ENCODE peak calls at places on chromosome 21, in five cellular contexts. F is foreskin fibroblast, V is fibroblast of lung, E is AG04449, Z is thoracic aorta. R is an unnamed sample.

GRCh38 chr21:32377991-32378390 is 14.8 kb downstream of the URB1 start:
- DNase-seq in E (no peak), V (no peak), F (no peak), Z (no peak), R (no peak)

GRCh38 chr21:42481169-42481568 is 14.9 kb downstream of the RSPH1 start:
- DNase-seq in V (no peak), Z (no peak), E (no peak), F (no peak), R (no peak)

GRCh38 chr21:39867198-39867650 is at the start of gene PCP4:
- DNase-seq in V (peak; percentile 20), Z (no peak), E (no peak), F (peak; percentile 16), R (peak; percentile 66)

GRCh38 chr21:43979654-43980053 is 32.5 kb upstream of the TRAPPC10 start:
- DNase-seq in F (no peak), Z (no peak), V (no peak), E (no peak), R (no peak)

GRCh38 chr21:41965045-41965444 is 11.2 kb upstream of the C2CD2 start:
- DNase-seq in F (no peak), V (no peak), Z (no peak), E (no peak), R (no peak)

GRCh38 chr21:42002421-42002958 is 7.7 kb downstream of the ZBTB21 start:
- DNase-seq in V (peak; percentile 98), Z (no peak), F (peak; percentile 87), E (peak; percentile 90), R (no peak)

GRCh38 chr21:32335601-32336575 is 37.2 kb downstream of the MRAP start:
- DNase-seq in V (peak; percentile 61), F (peak; percentile 50), E (no peak), Z (no peak), R (no peak)

GRCh38 chr21:41932191-41932575 is 21.6 kb downstream of the C2CD2 start:
- DNase-seq in Z (no peak), V (peak; percentile 91), F (peak; percentile 59), E (peak; percentile 40), R (no peak)

GRCh38 chr21:32475162-32475812 is 62.8 kb downstream of the EVA1C start:
- DNase-seq in Z (no peak), V (peak; percentile 76), F (peak; percentile 69), E (peak; percentile 74), R (no peak)

GRCh38 chr21:32565856-32566465 is 19.4 kb downstream of the TCP10L start:
- DNase-seq in E (no peak), F (peak; percentile 30), Z (no peak), V (peak; percentile 77), R (no peak)

GRCh38 chr21:31255846-31256395 is 88.1 kb downstream of the TIAM1 start:
- DNase-seq in E (no peak), F (no peak), V (no peak), Z (no peak), R (no peak)

GRCh38 chr21:17250651-17251294 is 262.1 kb upstream of the CXADR start:
- DNase-seq in Z (no peak), V (peak; percentile 6), E (no peak), F (peak; percentile 17), R (no peak)

GRCh38 chr21:18274370-18274769 is 29.7 kb downstream of the CHODL start:
- DNase-seq in F (no peak), Z (no peak), V (no peak), E (no peak), R (no peak)

GRCh38 chr21:44874497-44875331 is 1.2 kb upstream of the PTTG1IP start:
- DNase-seq in E (no peak), V (no peak), Z (peak; percentile 23), F (peak; percentile 38), R (no peak)

GRCh38 chr21:40681164-40681859 is 165.6 kb downstream of the DSCAM start:
- DNase-seq in V (peak; percentile 15), E (no peak), Z (no peak), F (no peak), R (no peak)

GRCh38 chr21:42505090-42505726 is 8.4 kb upstream of the SLC37A1 start:
- DNase-seq in F (no peak), V (no peak), E (no peak), Z (no peak), R (no peak)

DNA sequence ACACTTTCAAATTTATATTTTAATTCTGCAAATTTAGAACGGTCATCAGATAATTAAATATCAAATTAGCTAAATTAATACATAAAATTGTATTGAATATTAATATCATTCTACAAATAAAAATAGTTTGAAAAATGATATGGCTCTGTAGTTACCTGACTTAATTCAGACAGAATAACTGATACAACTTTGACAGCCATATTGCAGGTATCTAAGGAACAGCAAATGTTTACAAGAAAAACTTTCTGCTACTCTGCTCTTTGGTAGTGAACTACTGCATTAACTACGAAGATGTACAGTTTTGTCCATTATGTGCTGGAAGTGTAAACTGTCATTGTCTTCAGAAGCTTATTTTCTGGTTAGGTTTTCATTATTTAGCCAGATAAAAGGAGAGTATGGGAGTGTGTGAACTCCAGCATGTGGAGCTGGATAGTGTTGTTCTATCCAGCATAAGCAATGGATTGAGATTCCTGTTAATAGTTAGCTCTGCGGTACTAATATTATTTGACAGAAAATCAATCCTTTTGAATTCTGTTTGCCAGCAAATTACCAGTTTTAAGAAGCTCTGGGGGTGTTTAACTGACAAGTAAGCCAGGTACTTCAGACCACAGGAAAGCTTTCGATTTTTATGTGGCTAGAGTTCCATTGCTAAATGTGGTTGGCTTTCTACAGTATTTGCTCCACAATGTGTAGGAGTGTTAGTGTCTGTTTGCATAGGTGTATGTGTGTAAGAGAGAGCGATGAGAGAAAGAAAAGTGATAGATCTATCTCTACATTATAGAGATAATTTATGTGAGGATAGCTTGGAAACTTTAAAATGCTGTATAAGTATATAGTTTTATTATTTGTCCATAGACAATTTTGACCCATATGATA is 247.9 kb downstream of the GRIK1 start:
- DNase-seq in Z (no peak), F (no peak), E (no peak), V (no peak), R (no peak)
- TF ChIP-seq CTCF in Z (no peak), F (no peak), E (no peak), V (no peak), R (no peak)

GRCh38 chr21:46289655-46290178 is 3.6 kb downstream of the YBEY start:
- DNase-seq in Z (no peak), F (no peak), E (no peak), V (no peak), R (no peak)

GRCh38 chr21:46285206-46285661 is at the start of gene MCM3AP:
- DNase-seq in V (no peak), F (no peak), Z (no peak), E (no peak), R (no peak)

GRCh38 chr21:46286668-46286982 is 483 bp downstream of the YBEY start:
- DNase-seq in Z (no peak), E (no peak), V (no peak), F (no peak), R (no peak)

GRCh38 chr21:46285761-46286667 is at the start of gene YBEY:
- DNase-seq in Z (peak; percentile 48), E (no peak), V (peak; percentile 92), F (peak; percentile 98), R (peak; percentile 72)

DNA sequence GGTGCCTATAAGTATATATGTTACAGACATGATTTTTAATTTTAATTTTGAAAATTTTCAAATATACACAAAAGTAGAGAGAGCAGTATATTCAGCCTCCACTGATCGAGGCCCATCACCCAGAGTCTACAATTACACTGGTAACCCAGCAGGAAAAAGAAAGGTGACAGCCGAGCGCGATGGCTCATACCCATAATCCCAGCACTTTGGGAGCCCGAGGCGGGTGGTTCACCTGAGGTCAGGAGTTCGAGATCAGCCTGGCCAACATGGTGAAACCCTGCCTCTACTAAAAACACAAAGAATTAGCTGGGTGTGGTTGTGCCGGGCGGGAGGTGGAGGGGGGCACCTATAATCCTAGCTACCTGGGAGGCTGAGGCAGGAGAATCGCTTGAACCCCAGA is 1.4 kb downstream of the YBEY start:
- DNase-seq in F (no peak), E (no peak), V (no peak), Z (no peak), R (no peak)
- H3K4me3 ChIP-seq in F (peak overlapping the region; percentile 70), E (peak overlapping the region; percentile 77), V (no peak overlapping the region), Z (peak overlapping the region; percentile 93), R (no peak overlapping the region)

DNA sequence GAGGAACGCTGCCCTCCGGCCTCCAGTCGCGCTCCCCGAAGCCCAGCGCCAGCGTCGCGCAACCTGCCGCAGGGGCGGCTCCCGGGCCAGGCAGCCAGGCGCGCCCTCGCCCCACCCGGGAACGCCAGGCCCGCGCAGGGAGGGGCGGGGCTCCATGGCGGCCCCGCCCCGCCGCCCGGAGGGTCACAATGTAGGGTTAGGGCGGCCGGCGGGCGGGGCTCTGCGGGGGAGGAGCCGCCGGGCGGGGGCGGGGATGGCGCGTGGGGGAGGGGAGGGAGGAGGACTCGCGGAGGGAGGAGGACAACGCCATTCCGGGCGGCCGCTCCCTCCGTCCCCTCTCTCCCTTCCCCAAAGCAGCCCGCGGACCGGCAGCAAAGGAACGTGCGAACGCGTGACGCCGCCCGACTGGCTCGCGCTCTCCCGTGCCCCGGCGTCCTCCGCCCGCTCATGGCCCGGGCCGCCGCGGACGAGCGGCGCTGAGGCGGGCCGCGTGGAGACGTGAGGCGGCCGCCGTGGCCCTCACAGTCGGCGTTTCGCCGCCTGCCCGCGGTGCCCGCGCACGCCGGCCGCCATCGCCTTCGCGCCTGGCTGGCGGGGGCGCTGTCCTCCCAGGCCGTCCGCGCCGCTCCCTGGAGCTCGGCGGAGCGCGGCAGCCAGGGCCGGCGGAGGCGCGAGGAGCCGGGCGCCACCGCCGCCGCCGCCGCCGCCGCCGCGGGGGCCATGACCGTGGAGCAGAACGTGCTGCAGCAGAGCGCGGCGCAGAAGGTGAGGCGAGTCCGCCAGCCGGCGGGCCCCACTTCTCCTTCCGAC is at the start of gene USP25:
- DNase-seq in Z (peak; percentile 57), E (no peak), F (peak; percentile 92), V (peak; percentile 67), R (no peak)
- TF ChIP-seq CTCF in Z (no peak), E (peak; percentile 25), F (no peak), V (no peak), R (no peak)

GRCh38 chr21:35811115-35811806 is 249.1 kb downstream of the SETD4 start:
- DNase-seq in V (no peak), E (no peak), F (no peak), Z (no peak), R (no peak)
- H3K4me3 ChIP-seq in V (no peak overlapping the region), E (no peak overlapping the region), F (no peak overlapping the region), Z (no peak overlapping the region), R (no peak overlapping the region)

GRCh38 chr21:25313891-25314646 is 293.2 kb downstream of the MRPL39 start:
- DNase-seq in F (peak; percentile 52), Z (no peak), E (no peak), V (peak; percentile 42), R (peak; percentile 4)
- TF ChIP-seq CTCF in F (peak; percentile 28), Z (no peak), E (peak; percentile 23), V (peak; percentile 44), R (peak; percentile 45)